ENCODE peak calls at places on chromosomes 11 and 22, in eight cellular contexts. One of them, this sample, is unnamed.

GRCh38 chr11:67572747-67573419 is 10.7 kb upstream of the GSTP1 start:
- DNase-seq in effector memory CD4-positive, alpha-beta T cell: no peak
- DNase-seq in GM12892: no peak
- DNase-seq in KG1: no peak
- DNase-seq in T-helper 17 cell: no peak
- DNase-seq in GM12891: no peak
- DNase-seq in anterior cingulate cortex: peak
- DNase-seq in mesendoderm: peak
- DNase-seq in this sample: peak

GRCh38 chr11:122319011-122319410 is 203.0 kb upstream of the BLID start:
- DNase-seq in effector memory CD4-positive, alpha-beta T cell: no peak
- DNase-seq in GM12892: no peak
- DNase-seq in KG1: no peak
- DNase-seq in T-helper 17 cell: no peak
- DNase-seq in GM12891: no peak
- DNase-seq in anterior cingulate cortex: no peak
- DNase-seq in mesendoderm: no peak
- DNase-seq in this sample: no peak

GRCh38 chr11:77142091-77142975 is 14.3 kb downstream of the MYO7A start:
- DNase-seq in effector memory CD4-positive, alpha-beta T cell: no peak
- DNase-seq in GM12892: no peak
- DNase-seq in KG1: peak
- DNase-seq in T-helper 17 cell: no peak
- DNase-seq in GM12891: no peak
- DNase-seq in anterior cingulate cortex: no peak
- DNase-seq in mesendoderm: no peak
- DNase-seq in this sample: no peak

GRCh38 chr11:119065369-119065768 is 2.2 kb upstream of the VPS11 start:
- DNase-seq in effector memory CD4-positive, alpha-beta T cell: no peak
- DNase-seq in GM12892: no peak
- DNase-seq in KG1: no peak
- DNase-seq in T-helper 17 cell: no peak
- DNase-seq in GM12891: no peak
- DNase-seq in anterior cingulate cortex: no peak
- DNase-seq in mesendoderm: peak
- DNase-seq in this sample: peak

GRCh38 chr22:23215294-23216204 is 35.2 kb downstream of the BCR start:
- DNase-seq in effector memory CD4-positive, alpha-beta T cell: no peak
- DNase-seq in GM12892: no peak
- DNase-seq in KG1: peak
- DNase-seq in T-helper 17 cell: no peak
- DNase-seq in GM12891: no peak
- DNase-seq in anterior cingulate cortex: no peak
- DNase-seq in mesendoderm: peak
- DNase-seq in this sample: no peak

GRCh38 chr22:35317680-35318290 is 18.1 kb downstream of the TOM1 start:
- DNase-seq in effector memory CD4-positive, alpha-beta T cell: no peak
- DNase-seq in GM12892: no peak
- DNase-seq in KG1: no peak
- DNase-seq in T-helper 17 cell: no peak
- DNase-seq in GM12891: no peak
- DNase-seq in anterior cingulate cortex: no peak
- DNase-seq in mesendoderm: no peak
- DNase-seq in this sample: peak

GRCh38 chr11:44311339-44312261 is 1.7 kb upstream of the ALX4 start:
- DNase-seq in effector memory CD4-positive, alpha-beta T cell: no peak
- DNase-seq in GM12892: no peak
- DNase-seq in KG1: no peak
- DNase-seq in T-helper 17 cell: no peak
- DNase-seq in GM12891: no peak
- DNase-seq in anterior cingulate cortex: no peak
- DNase-seq in mesendoderm: no peak
- DNase-seq in this sample: no peak

GRCh38 chr11:45165806-45166603 is 19.6 kb downstream of the PRDM11 start:
- DNase-seq in effector memory CD4-positive, alpha-beta T cell: no peak
- DNase-seq in GM12892: no peak
- DNase-seq in KG1: no peak
- DNase-seq in T-helper 17 cell: no peak
- DNase-seq in GM12891: no peak
- DNase-seq in anterior cingulate cortex: no peak
- DNase-seq in mesendoderm: no peak
- DNase-seq in this sample: no peak

GRCh38 chr11:706439-706956 is 467 bp downstream of the EPS8L2 start:
- DNase-seq in effector memory CD4-positive, alpha-beta T cell: no peak
- DNase-seq in GM12892: no peak
- DNase-seq in KG1: no peak
- DNase-seq in T-helper 17 cell: no peak
- DNase-seq in GM12891: no peak
- DNase-seq in anterior cingulate cortex: no peak
- DNase-seq in mesendoderm: peak
- DNase-seq in this sample: no peak

GRCh38 chr11:119699227-119699626 is 29.8 kb downstream of the NECTIN1 start:
- DNase-seq in effector memory CD4-positive, alpha-beta T cell: no peak
- DNase-seq in GM12892: no peak
- DNase-seq in KG1: no peak
- DNase-seq in T-helper 17 cell: no peak
- DNase-seq in GM12891: no peak
- DNase-seq in anterior cingulate cortex: peak
- DNase-seq in mesendoderm: no peak
- DNase-seq in this sample: no peak

GRCh38 chr11:73645972-73646631 is at the start of gene PLEKHB1:
- DNase-seq in effector memory CD4-positive, alpha-beta T cell: no peak
- DNase-seq in GM12892: no peak
- DNase-seq in KG1: no peak
- DNase-seq in T-helper 17 cell: no peak
- DNase-seq in GM12891: no peak
- DNase-seq in anterior cingulate cortex: no peak
- DNase-seq in mesendoderm: peak
- DNase-seq in this sample: peak

GRCh38 chr11:103537904-103538502 is 428.8 kb downstream of the DYNC2H1 start:
- DNase-seq in effector memory CD4-positive, alpha-beta T cell: no peak
- DNase-seq in GM12892: no peak
- DNase-seq in KG1: no peak
- DNase-seq in T-helper 17 cell: no peak
- DNase-seq in GM12891: no peak
- DNase-seq in anterior cingulate cortex: no peak
- DNase-seq in mesendoderm: peak
- DNase-seq in this sample: no peak

GRCh38 chr11:95465887-95466286 is 234.9 kb upstream of the SESN3 start:
- DNase-seq in effector memory CD4-positive, alpha-beta T cell: no peak
- DNase-seq in GM12892: no peak
- DNase-seq in KG1: no peak
- DNase-seq in T-helper 17 cell: no peak
- DNase-seq in GM12891: no peak
- DNase-seq in anterior cingulate cortex: no peak
- DNase-seq in mesendoderm: no peak
- DNase-seq in this sample: no peak

GRCh38 chr11:45922425-45923082 is at the start of gene LARGE2:
- DNase-seq in effector memory CD4-positive, alpha-beta T cell: no peak
- DNase-seq in GM12892: peak
- DNase-seq in KG1: no peak
- DNase-seq in T-helper 17 cell: peak
- DNase-seq in GM12891: peak
- DNase-seq in anterior cingulate cortex: no peak
- DNase-seq in mesendoderm: peak
- DNase-seq in this sample: no peak

GRCh38 chr11:129608711-129609110 is 206.9 kb upstream of the TMEM45B start:
- DNase-seq in effector memory CD4-positive, alpha-beta T cell: no peak
- DNase-seq in GM12892: no peak
- DNase-seq in KG1: no peak
- DNase-seq in T-helper 17 cell: no peak
- DNase-seq in GM12891: no peak
- DNase-seq in anterior cingulate cortex: no peak
- DNase-seq in mesendoderm: no peak
- DNase-seq in this sample: no peak

GRCh38 chr11:74506823-74507222 is 13.3 kb upstream of the LIPT2 start:
- DNase-seq in effector memory CD4-positive, alpha-beta T cell: no peak
- DNase-seq in GM12892: no peak
- DNase-seq in KG1: no peak
- DNase-seq in T-helper 17 cell: no peak
- DNase-seq in GM12891: no peak
- DNase-seq in anterior cingulate cortex: no peak
- DNase-seq in mesendoderm: peak
- DNase-seq in this sample: no peak

GRCh38 chr11:107478922-107479321 is 21.3 kb upstream of the CWF19L2 start:
- DNase-seq in effector memory CD4-positive, alpha-beta T cell: no peak
- DNase-seq in GM12892: no peak
- DNase-seq in KG1: no peak
- DNase-seq in T-helper 17 cell: no peak
- DNase-seq in GM12891: no peak
- DNase-seq in anterior cingulate cortex: no peak
- DNase-seq in mesendoderm: no peak
- DNase-seq in this sample: no peak

GRCh38 chr22:20648306-20648903 is 125.5 kb upstream of the SERPIND1 start:
- DNase-seq in effector memory CD4-positive, alpha-beta T cell: no peak
- DNase-seq in GM12892: no peak
- DNase-seq in KG1: no peak
- DNase-seq in T-helper 17 cell: no peak
- DNase-seq in GM12891: no peak
- DNase-seq in anterior cingulate cortex: no peak
- DNase-seq in mesendoderm: peak
- DNase-seq in this sample: no peak

GRCh38 chr11:66686801-66687750 is 9.4 kb upstream of the RBM4B start:
- DNase-seq in effector memory CD4-positive, alpha-beta T cell: no peak
- DNase-seq in GM12892: no peak
- DNase-seq in KG1: no peak
- DNase-seq in T-helper 17 cell: no peak
- DNase-seq in GM12891: no peak
- DNase-seq in anterior cingulate cortex: no peak
- DNase-seq in mesendoderm: peak
- DNase-seq in this sample: no peak

GRCh38 chr11:67314218-67314617 is 10.9 kb downstream of the SSH3 start:
- DNase-seq in effector memory CD4-positive, alpha-beta T cell: no peak
- DNase-seq in GM12892: no peak
- DNase-seq in KG1: no peak
- DNase-seq in T-helper 17 cell: no peak
- DNase-seq in GM12891: no peak
- DNase-seq in anterior cingulate cortex: no peak
- DNase-seq in mesendoderm: no peak
- DNase-seq in this sample: no peak

GRCh38 chr11:10263929-10264328 is 30.1 kb downstream of the SBF2 start:
- DNase-seq in effector memory CD4-positive, alpha-beta T cell: no peak
- DNase-seq in GM12892: no peak
- DNase-seq in KG1: no peak
- DNase-seq in T-helper 17 cell: no peak
- DNase-seq in GM12891: no peak
- DNase-seq in anterior cingulate cortex: no peak
- DNase-seq in mesendoderm: peak
- DNase-seq in this sample: no peak

GRCh38 chr11:105935791-105936190 is 86.2 kb downstream of the MSANTD4 start:
- DNase-seq in effector memory CD4-positive, alpha-beta T cell: no peak
- DNase-seq in GM12892: no peak
- DNase-seq in KG1: no peak
- DNase-seq in T-helper 17 cell: no peak
- DNase-seq in GM12891: no peak
- DNase-seq in anterior cingulate cortex: no peak
- DNase-seq in mesendoderm: no peak
- DNase-seq in this sample: no peak

GRCh38 chr11:124756753-124757227 is 4.7 kb upstream of the VSIG2 start:
- DNase-seq in effector memory CD4-positive, alpha-beta T cell: no peak
- DNase-seq in GM12892: no peak
- DNase-seq in KG1: no peak
- DNase-seq in T-helper 17 cell: no peak
- DNase-seq in GM12891: no peak
- DNase-seq in anterior cingulate cortex: no peak
- DNase-seq in mesendoderm: no peak
- DNase-seq in this sample: no peak

GRCh38 chr22:41479671-41480396 is 10.9 kb downstream of the ACO2 start:
- DNase-seq in effector memory CD4-positive, alpha-beta T cell: no peak
- DNase-seq in GM12892: no peak
- DNase-seq in KG1: no peak
- DNase-seq in T-helper 17 cell: no peak
- DNase-seq in GM12891: no peak
- DNase-seq in anterior cingulate cortex: peak
- DNase-seq in mesendoderm: peak
- DNase-seq in this sample: peak

GRCh38 chr11:110525883-110526282 is 96.1 kb downstream of the FDX1 start:
- DNase-seq in effector memory CD4-positive, alpha-beta T cell: no peak
- DNase-seq in GM12892: no peak
- DNase-seq in KG1: no peak
- DNase-seq in T-helper 17 cell: no peak
- DNase-seq in GM12891: no peak
- DNase-seq in anterior cingulate cortex: no peak
- DNase-seq in mesendoderm: no peak
- DNase-seq in this sample: no peak

GRCh38 chr11:125953401-125953935 is 7.6 kb downstream of the VSIG10L2 start:
- DNase-seq in effector memory CD4-positive, alpha-beta T cell: no peak
- DNase-seq in GM12892: no peak
- DNase-seq in KG1: no peak
- DNase-seq in T-helper 17 cell: no peak
- DNase-seq in GM12891: no peak
- DNase-seq in anterior cingulate cortex: no peak
- DNase-seq in mesendoderm: no peak
- DNase-seq in this sample: no peak

GRCh38 chr22:45638197-45638596 is 33.4 kb upstream of the ATXN10 start:
- DNase-seq in effector memory CD4-positive, alpha-beta T cell: no peak
- DNase-seq in GM12892: no peak
- DNase-seq in KG1: no peak
- DNase-seq in T-helper 17 cell: no peak
- DNase-seq in GM12891: no peak
- DNase-seq in anterior cingulate cortex: no peak
- DNase-seq in mesendoderm: no peak
- DNase-seq in this sample: no peak

GRCh38 chr11:72233773-72234513 is 9.4 kb downstream of the INPPL1 start:
- DNase-seq in effector memory CD4-positive, alpha-beta T cell: no peak
- DNase-seq in GM12892: no peak
- DNase-seq in KG1: no peak
- DNase-seq in T-helper 17 cell: no peak
- DNase-seq in GM12891: no peak
- DNase-seq in anterior cingulate cortex: no peak
- DNase-seq in mesendoderm: no peak
- DNase-seq in this sample: no peak

GRCh38 chr22:37469416-37470086 is 16.6 kb downstream of the MFNG start:
- DNase-seq in effector memory CD4-positive, alpha-beta T cell: no peak
- DNase-seq in GM12892: no peak
- DNase-seq in KG1: no peak
- DNase-seq in T-helper 17 cell: no peak
- DNase-seq in GM12891: no peak
- DNase-seq in anterior cingulate cortex: no peak
- DNase-seq in mesendoderm: no peak
- DNase-seq in this sample: no peak

GRCh38 chr11:77557553-77557952 is 32.2 kb upstream of the AQP11 start:
- DNase-seq in effector memory CD4-positive, alpha-beta T cell: no peak
- DNase-seq in GM12892: no peak
- DNase-seq in KG1: peak
- DNase-seq in T-helper 17 cell: no peak
- DNase-seq in GM12891: no peak
- DNase-seq in anterior cingulate cortex: no peak
- DNase-seq in mesendoderm: peak
- DNase-seq in this sample: peak

GRCh38 chr22:43094551-43094950 is 5.4 kb upstream of the TTLL1 start:
- DNase-seq in effector memory CD4-positive, alpha-beta T cell: no peak
- DNase-seq in GM12892: no peak
- DNase-seq in KG1: no peak
- DNase-seq in T-helper 17 cell: no peak
- DNase-seq in GM12891: no peak
- DNase-seq in anterior cingulate cortex: no peak
- DNase-seq in mesendoderm: no peak
- DNase-seq in this sample: no peak

GRCh38 chr11:114036156-114036811 is 23.2 kb upstream of the ZBTB16 start:
- DNase-seq in effector memory CD4-positive, alpha-beta T cell: peak
- DNase-seq in GM12892: no peak
- DNase-seq in KG1: no peak
- DNase-seq in T-helper 17 cell: peak
- DNase-seq in GM12891: no peak
- DNase-seq in anterior cingulate cortex: peak
- DNase-seq in mesendoderm: peak
- DNase-seq in this sample: peak

GRCh38 chr22:50184004-50184461 is 1.7 kb upstream of the TRABD start:
- DNase-seq in effector memory CD4-positive, alpha-beta T cell: no peak
- DNase-seq in GM12892: no peak
- DNase-seq in KG1: no peak
- DNase-seq in T-helper 17 cell: no peak
- DNase-seq in GM12891: no peak
- DNase-seq in anterior cingulate cortex: no peak
- DNase-seq in mesendoderm: no peak
- DNase-seq in this sample: no peak

This sample was measured in WTC11.